ENCODE peak calls at places on chromosomes 16 and 17, in ten cellular contexts. One of them, this sample, is unnamed.

GRCh38 chr16:1932050-1933028 is 10.7 kb downstream of the MSRB1 start:
- DNase-seq in effector CD4-positive, alpha-beta T cell: no peak
- DNase-seq in left cardiac atrium: no peak
- DNase-seq in HEK293T: no peak
- DNase-seq in NB4: no peak
- DNase-seq in psoas muscle: no peak
- DNase-seq in HCT116: no peak
- DNase-seq in aorta: peak
- DNase-seq in adipocyte: no peak
- DNase-seq in ELF-1: peak
- DNase-seq in this sample: no peak

GRCh38 chr17:55524440-55525220 is 13.4 kb upstream of the SMIM36 start:
- DNase-seq in aorta: no peak
- DNase-seq in psoas muscle: no peak
- DNase-seq in NB4: no peak
- DNase-seq in left cardiac atrium: no peak
- DNase-seq in ELF-1: no peak
- DNase-seq in HCT116: no peak
- DNase-seq in HEK293T: no peak
- DNase-seq in adipocyte: no peak
- DNase-seq in effector CD4-positive, alpha-beta T cell: no peak
- DNase-seq in this sample: peak

GRCh38 chr17:50056961-50057330 is 1.0 kb downstream of the ITGA3 start:
- DNase-seq in NB4: no peak
- DNase-seq in ELF-1: peak
- DNase-seq in effector CD4-positive, alpha-beta T cell: no peak
- DNase-seq in HEK293T: no peak
- DNase-seq in psoas muscle: no peak
- DNase-seq in left cardiac atrium: no peak
- DNase-seq in HCT116: no peak
- DNase-seq in aorta: no peak
- DNase-seq in adipocyte: peak
- DNase-seq in this sample: no peak

GRCh38 chr16:1538804-1539520 is 5.5 kb downstream of the TMEM204 start:
- DNase-seq in psoas muscle: peak
- DNase-seq in HEK293T: no peak
- DNase-seq in HCT116: no peak
- DNase-seq in ELF-1: peak
- DNase-seq in NB4: peak
- DNase-seq in aorta: peak
- DNase-seq in adipocyte: no peak
- DNase-seq in left cardiac atrium: no peak
- DNase-seq in effector CD4-positive, alpha-beta T cell: no peak
- DNase-seq in this sample: peak

GRCh38 chr16:57304169-57305061 is 19.9 kb upstream of the PLLP start:
- DNase-seq in psoas muscle: peak
- DNase-seq in adipocyte: peak
- DNase-seq in HEK293T: no peak
- DNase-seq in HCT116: no peak
- DNase-seq in left cardiac atrium: peak
- DNase-seq in NB4: no peak
- DNase-seq in aorta: peak
- DNase-seq in effector CD4-positive, alpha-beta T cell: no peak
- DNase-seq in ELF-1: peak
- DNase-seq in this sample: no peak

GRCh38 chr17:73267648-73268537 is 6.2 kb upstream of the CPSF4L start:
- DNase-seq in effector CD4-positive, alpha-beta T cell: no peak
- DNase-seq in psoas muscle: no peak
- DNase-seq in left cardiac atrium: no peak
- DNase-seq in adipocyte: no peak
- DNase-seq in HCT116: no peak
- DNase-seq in aorta: no peak
- DNase-seq in NB4: no peak
- DNase-seq in HEK293T: no peak
- DNase-seq in ELF-1: no peak
- DNase-seq in this sample: no peak

GRCh38 chr16:71351558-71351901 is 7.0 kb upstream of the CALB2 start:
- DNase-seq in left cardiac atrium: no peak
- DNase-seq in HCT116: no peak
- DNase-seq in HEK293T: no peak
- DNase-seq in NB4: no peak
- DNase-seq in ELF-1: peak
- DNase-seq in adipocyte: no peak
- DNase-seq in effector CD4-positive, alpha-beta T cell: no peak
- DNase-seq in aorta: no peak
- DNase-seq in psoas muscle: no peak
- DNase-seq in this sample: no peak

GRCh38 chr17:53837131-53837530 is 14.4 kb downstream of the KIF2B start:
- DNase-seq in adipocyte: peak
- DNase-seq in HCT116: no peak
- DNase-seq in NB4: no peak
- DNase-seq in psoas muscle: no peak
- DNase-seq in aorta: no peak
- DNase-seq in ELF-1: no peak
- DNase-seq in HEK293T: no peak
- DNase-seq in left cardiac atrium: no peak
- DNase-seq in effector CD4-positive, alpha-beta T cell: no peak
- DNase-seq in this sample: no peak

GRCh38 chr16:68000450-68000849 is 1.2 kb upstream of the DPEP2 start:
- DNase-seq in psoas muscle: no peak
- DNase-seq in HCT116: no peak
- DNase-seq in adipocyte: no peak
- DNase-seq in left cardiac atrium: peak
- DNase-seq in effector CD4-positive, alpha-beta T cell: no peak
- DNase-seq in ELF-1: no peak
- DNase-seq in aorta: no peak
- DNase-seq in NB4: no peak
- DNase-seq in HEK293T: no peak
- DNase-seq in this sample: no peak

GRCh38 chr17:37382056-37382455 is 6.3 kb downstream of the C17orf78 start:
- DNase-seq in NB4: no peak
- DNase-seq in aorta: no peak
- DNase-seq in left cardiac atrium: no peak
- DNase-seq in HEK293T: no peak
- DNase-seq in effector CD4-positive, alpha-beta T cell: no peak
- DNase-seq in adipocyte: no peak
- DNase-seq in HCT116: no peak
- DNase-seq in ELF-1: no peak
- DNase-seq in psoas muscle: no peak
- DNase-seq in this sample: no peak

GRCh38 chr17:11618861-11619566 is 20.7 kb downstream of the DNAH9 start:
- DNase-seq in adipocyte: no peak
- DNase-seq in ELF-1: no peak
- DNase-seq in HEK293T: no peak
- DNase-seq in psoas muscle: no peak
- DNase-seq in NB4: no peak
- DNase-seq in left cardiac atrium: peak
- DNase-seq in effector CD4-positive, alpha-beta T cell: no peak
- DNase-seq in HCT116: no peak
- DNase-seq in aorta: no peak
- DNase-seq in this sample: no peak

GRCh38 chr17:16463341-16464000 is 28.5 kb downstream of the LRRC75A start:
- DNase-seq in aorta: no peak
- DNase-seq in HEK293T: no peak
- DNase-seq in left cardiac atrium: peak
- DNase-seq in ELF-1: no peak
- DNase-seq in adipocyte: peak
- DNase-seq in HCT116: no peak
- DNase-seq in psoas muscle: no peak
- DNase-seq in effector CD4-positive, alpha-beta T cell: no peak
- DNase-seq in NB4: no peak
- DNase-seq in this sample: no peak

GRCh38 chr17:43546317-43547188 is at the start of gene ETV4:
- DNase-seq in aorta: peak
- DNase-seq in NB4: peak
- DNase-seq in effector CD4-positive, alpha-beta T cell: peak
- DNase-seq in left cardiac atrium: peak
- DNase-seq in psoas muscle: peak
- DNase-seq in HEK293T: peak
- DNase-seq in adipocyte: peak
- DNase-seq in ELF-1: peak
- DNase-seq in HCT116: peak
- DNase-seq in this sample: peak

GRCh38 chr17:43309505-43310329 is 75.9 kb upstream of the RNU2-1 start:
- DNase-seq in ELF-1: peak
- DNase-seq in aorta: no peak
- DNase-seq in left cardiac atrium: no peak
- DNase-seq in effector CD4-positive, alpha-beta T cell: no peak
- DNase-seq in psoas muscle: no peak
- DNase-seq in adipocyte: no peak
- DNase-seq in NB4: no peak
- DNase-seq in HEK293T: no peak
- DNase-seq in HCT116: no peak
- DNase-seq in this sample: peak

GRCh38 chr17:64180674-64181073 is 50.7 kb upstream of the ERN1 start:
- DNase-seq in HEK293T: no peak
- DNase-seq in HCT116: no peak
- DNase-seq in NB4: peak
- DNase-seq in aorta: no peak
- DNase-seq in ELF-1: no peak
- DNase-seq in psoas muscle: no peak
- DNase-seq in left cardiac atrium: no peak
- DNase-seq in effector CD4-positive, alpha-beta T cell: no peak
- DNase-seq in adipocyte: no peak
- DNase-seq in this sample: no peak

GRCh38 chr17:82435103-82435502 is 15.4 kb downstream of the CYBC1 start:
- DNase-seq in adipocyte: no peak
- DNase-seq in left cardiac atrium: no peak
- DNase-seq in HCT116: no peak
- DNase-seq in NB4: no peak
- DNase-seq in psoas muscle: no peak
- DNase-seq in HEK293T: no peak
- DNase-seq in ELF-1: no peak
- DNase-seq in effector CD4-positive, alpha-beta T cell: no peak
- DNase-seq in aorta: no peak
- DNase-seq in this sample: no peak

GRCh38 chr17:32723310-32723955 is 153.5 kb downstream of the MYO1D start:
- DNase-seq in ELF-1: no peak
- DNase-seq in HCT116: no peak
- DNase-seq in aorta: no peak
- DNase-seq in NB4: no peak
- DNase-seq in HEK293T: no peak
- DNase-seq in left cardiac atrium: peak
- DNase-seq in adipocyte: no peak
- DNase-seq in psoas muscle: no peak
- DNase-seq in effector CD4-positive, alpha-beta T cell: no peak
- DNase-seq in this sample: no peak